ENCODE peak calls at places on chromosomes 4 and X, in ten cellular contexts. V, P, I, X, C, M, A, T, Z and U are unnamed samples.

GRCh38 chrX:20267924-20268701 is 1.4 kb upstream of the RPS6KA3 start:
- DNase-seq in V (peak), P (peak), I (no peak), X (peak), C (peak), M (no peak), A (peak), T (peak), Z (peak), U (peak)

GRCh38 chr4:89158884-89159503 is 47.7 kb downstream of the TIGD2 start:
- DNase-seq in V (no peak), P (peak), I (peak), X (no peak), C (peak), M (peak), A (peak), T (no peak), Z (no peak), U (no peak)

GRCh38 chrX:132272826-132273225 is 53.6 kb upstream of the RAP2C start:
- DNase-seq in V (no peak), P (no peak), I (no peak), X (no peak), C (no peak), M (no peak), A (no peak), T (no peak), Z (no peak), U (no peak)

GRCh38 chrX:40539214-40540142 is 41.3 kb upstream of the ATP6AP2 start:
- DNase-seq in V (peak), P (peak), I (peak), X (peak), C (peak), M (no peak), A (peak), T (peak), Z (no peak), U (peak)

GRCh38 chr4:139419388-139419914 is 34.5 kb upstream of the RAB33B start:
- DNase-seq in V (no peak), P (peak), I (peak), X (no peak), C (peak), M (peak), A (peak), T (peak), Z (no peak), U (no peak)

GRCh38 chr4:7202391-7202790 is 10.1 kb downstream of the SORCS2 start:
- DNase-seq in V (no peak), P (peak), I (no peak), X (no peak), C (peak), M (no peak), A (no peak), T (no peak), Z (no peak), U (no peak)

GRCh38 chr4:86011117-86011516 is 348.7 kb downstream of the MAPK10 start:
- DNase-seq in V (no peak), P (peak), I (peak), X (no peak), C (peak), M (no peak), A (peak), T (peak), Z (no peak), U (no peak)

GRCh38 chr4:173399016-173399415 is at the start of gene SCRG1:
- DNase-seq in V (no peak), P (peak), I (no peak), X (peak), C (no peak), M (no peak), A (peak), T (no peak), Z (no peak), U (peak)

GRCh38 chr4:160026720-160027119 is 923.8 kb downstream of the RAPGEF2 start:
- DNase-seq in V (no peak), P (peak), I (peak), X (no peak), C (peak), M (no peak), A (no peak), T (no peak), Z (no peak), U (no peak)

GRCh38 chr4:122930877-122931276 is 8.5 kb upstream of the NUDT6 start:
- DNase-seq in V (no peak), P (peak), I (no peak), X (no peak), C (peak), M (no peak), A (no peak), T (no peak), Z (no peak), U (no peak)

GRCh38 chrX:9988762-9989161 is 21.6 kb downstream of the CLDN34 start:
- DNase-seq in V (no peak), P (no peak), I (no peak), X (no peak), C (peak), M (no peak), A (no peak), T (no peak), Z (no peak), U (no peak)

GRCh38 chr4:152257601-152258066 is 278.3 kb downstream of the FBXW7 start:
- DNase-seq in V (no peak), P (peak), I (peak), X (no peak), C (peak), M (no peak), A (no peak), T (no peak), Z (no peak), U (no peak)

GRCh38 chrX:132388371-132388770 is 100.5 kb downstream of the MBNL3 start:
- DNase-seq in V (no peak), P (no peak), I (no peak), X (no peak), C (no peak), M (no peak), A (no peak), T (no peak), Z (no peak), U (no peak)

GRCh38 chrX:118727686-118728339 is 407 bp downstream of the IL13RA1 start:
- DNase-seq in V (peak), P (peak), I (no peak), X (peak), C (peak), M (no peak), A (no peak), T (peak), Z (no peak), U (peak)

GRCh38 chrX:19156223-19156622 is 34.0 kb upstream of the ADGRG2 start:
- DNase-seq in V (no peak), P (no peak), I (no peak), X (no peak), C (no peak), M (no peak), A (no peak), T (no peak), Z (no peak), U (no peak)

GRCh38 chr4:182019148-182019652 is 224.0 kb upstream of the TENM3 start:
- DNase-seq in V (no peak), P (no peak), I (no peak), X (no peak), C (no peak), M (no peak), A (no peak), T (no peak), Z (no peak), U (no peak)

GRCh38 chr4:158444621-158445020 is 77.1 kb upstream of the RXFP1 start:
- DNase-seq in V (no peak), P (no peak), I (no peak), X (no peak), C (no peak), M (no peak), A (no peak), T (no peak), Z (no peak), U (no peak)

GRCh38 chr4:3388461-3389185 is 53.1 kb upstream of the HGFAC start:
- DNase-seq in V (peak), P (peak), I (peak), X (no peak), C (peak), M (peak), A (no peak), T (no peak), Z (peak), U (peak)

GRCh38 chr4:139910106-139910505 is 243.9 kb downstream of the MAML3 start:
- DNase-seq in V (no peak), P (no peak), I (no peak), X (no peak), C (no peak), M (no peak), A (no peak), T (no peak), Z (no peak), U (no peak)

GRCh38 chr4:166259081-166259480 is 386.0 kb downstream of the TLL1 start:
- DNase-seq in V (no peak), P (no peak), I (no peak), X (no peak), C (no peak), M (no peak), A (no peak), T (no peak), Z (no peak), U (no peak)

GRCh38 chr4:138414202-138414601 is 172.1 kb upstream of the SLC7A11 start:
- DNase-seq in V (no peak), P (no peak), I (no peak), X (no peak), C (no peak), M (no peak), A (no peak), T (no peak), Z (no peak), U (no peak)

GRCh38 chr4:184960505-184960971 is 57.8 kb upstream of the HELT start:
- DNase-seq in V (no peak), P (peak), I (no peak), X (no peak), C (peak), M (no peak), A (no peak), T (no peak), Z (no peak), U (no peak)

GRCh38 chrX:53312946-53313745 is 31.8 kb upstream of the IQSEC2 start:
- DNase-seq in V (peak), P (peak), I (peak), X (peak), C (peak), M (no peak), A (peak), T (peak), Z (peak), U (peak)

GRCh38 chr4:139645458-139645857 is 20.2 kb upstream of the MGST2 start:
- DNase-seq in V (no peak), P (no peak), I (no peak), X (no peak), C (no peak), M (no peak), A (no peak), T (no peak), Z (no peak), U (no peak)

GRCh38 chr4:113404846-113405245 is 355.4 kb downstream of the ANK2 start:
- DNase-seq in V (no peak), P (peak), I (no peak), X (no peak), C (peak), M (no peak), A (no peak), T (no peak), Z (no peak), U (no peak)

GRCh38 chr4:161714022-161714751 is 449.6 kb downstream of the FSTL5 start:
- DNase-seq in V (no peak), P (no peak), I (peak), X (no peak), C (peak), M (peak), A (no peak), T (no peak), Z (no peak), U (no peak)

GRCh38 chr4:185004562-185005208 is 13.6 kb upstream of the HELT start:
- DNase-seq in V (peak), P (no peak), I (no peak), X (peak), C (no peak), M (no peak), A (peak), T (peak), Z (peak), U (no peak)

GRCh38 chrX:73289039-73289438 is 74.4 kb upstream of the NAP1L2 start:
- DNase-seq in V (no peak), P (no peak), I (no peak), X (no peak), C (no peak), M (no peak), A (no peak), T (no peak), Z (no peak), U (no peak)

GRCh38 chr4:153234923-153235322 is 30.7 kb downstream of the TRIM2 start:
- DNase-seq in V (no peak), P (peak), I (no peak), X (no peak), C (peak), M (peak), A (no peak), T (no peak), Z (no peak), U (no peak)

GRCh38 chrX:149638860-149639259 is 7.3 kb upstream of the TMEM185A start:
- DNase-seq in V (no peak), P (no peak), I (no peak), X (no peak), C (no peak), M (no peak), A (no peak), T (no peak), Z (no peak), U (no peak)

GRCh38 chrX:9465380-9466114 is 689 bp downstream of the TBL1X start:
- DNase-seq in V (peak), P (no peak), I (no peak), X (peak), C (no peak), M (no peak), A (no peak), T (peak), Z (no peak), U (peak)

GRCh38 chr4:109472343-109472761 is 38.7 kb downstream of the SEC24B start:
- DNase-seq in V (no peak), P (peak), I (peak), X (no peak), C (peak), M (peak), A (no peak), T (no peak), Z (no peak), U (no peak)

GRCh38 chrX:13398073-13398823 is 78.4 kb upstream of the ATXN3L start:
- DNase-seq in V (no peak), P (peak), I (peak), X (no peak), C (peak), M (peak), A (peak), T (peak), Z (no peak), U (no peak)

GRCh38 chr4:4673070-4673469 is 131.2 kb upstream of the STX18 start:
- DNase-seq in V (peak), P (peak), I (no peak), X (peak), C (peak), M (no peak), A (no peak), T (no peak), Z (peak), U (peak)

GRCh38 chr4:169024762-169025161 is 14.7 kb upstream of the CBR4 start:
- DNase-seq in V (no peak), P (peak), I (peak), X (no peak), C (peak), M (no peak), A (peak), T (no peak), Z (no peak), U (no peak)

GRCh38 chrX:44872319-44872816 is 620 bp upstream of the KDM6A start:
- DNase-seq in V (no peak), P (peak), I (no peak), X (peak), C (peak), M (no peak), A (peak), T (peak), Z (peak), U (no peak)

GRCh38 chr4:157043131-157043530 is 32.8 kb upstream of the GLRB start:
- DNase-seq in V (peak), P (peak), I (peak), X (no peak), C (peak), M (peak), A (no peak), T (no peak), Z (no peak), U (no peak)

GRCh38 chr4:3765271-3766206 is 646 bp upstream of the ADRA2C start:
- DNase-seq in V (peak), P (peak), I (peak), X (peak), C (peak), M (no peak), A (no peak), T (peak), Z (no peak), U (peak)

GRCh38 chr4:145954924-145955339 is 16.3 kb upstream of the ZNF827 start:
- DNase-seq in V (no peak), P (peak), I (peak), X (no peak), C (peak), M (peak), A (no peak), T (no peak), Z (no peak), U (no peak)

GRCh38 chrX:142251665-142252064 is 46.6 kb upstream of the MAGEC2 start:
- DNase-seq in V (no peak), P (no peak), I (no peak), X (no peak), C (no peak), M (no peak), A (no peak), T (no peak), Z (no peak), U (no peak)

DNA sequence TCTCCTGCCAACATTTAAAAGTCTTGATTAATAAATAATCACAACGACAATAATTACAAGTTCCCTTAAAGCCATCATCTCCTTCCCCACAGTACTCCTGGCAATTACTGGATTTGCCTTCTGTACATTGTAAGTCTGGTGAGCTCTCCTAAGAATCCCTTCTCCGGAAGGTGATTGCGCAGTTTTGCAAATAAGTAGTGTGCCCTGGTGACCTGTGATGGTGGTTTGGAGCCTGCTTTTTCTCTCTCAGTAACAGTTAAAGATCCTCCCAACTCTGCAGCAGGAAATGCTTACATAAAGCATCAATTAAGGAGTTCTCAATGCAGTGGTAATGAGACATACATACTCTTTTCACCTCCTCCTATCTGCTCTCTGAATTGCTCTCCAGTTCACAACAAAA is 159.7 kb downstream of the SH2D1A start:
- DNase-seq in V (no peak), P (peak), I (no peak), X (no peak), C (no peak), M (no peak), A (no peak), T (no peak), Z (no peak), U (no peak)
- TF ChIP-seq CTCF in V (no peak), P (no peak), I (no peak), X (no peak), C (no peak), M (no peak), A (no peak), T (no peak), Z (no peak), U (no peak)

DNA sequence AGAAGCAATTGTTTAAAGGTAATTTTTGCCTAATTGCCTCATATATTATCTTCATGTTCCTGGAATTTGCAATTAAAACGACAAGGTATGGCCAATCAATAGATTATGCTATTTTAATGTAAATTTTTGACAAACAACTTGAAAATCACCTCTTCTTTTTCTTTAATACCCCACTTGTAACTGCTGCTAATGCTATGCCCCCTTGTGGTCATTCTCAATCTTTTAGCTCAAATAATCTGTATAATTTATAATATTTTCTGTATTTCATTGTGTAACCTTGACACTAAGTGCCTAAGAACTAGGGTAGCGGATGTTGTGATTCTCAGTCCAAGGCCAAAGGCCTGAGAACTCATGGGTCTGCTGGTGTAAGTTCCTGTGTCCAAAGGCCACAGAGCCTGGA is 831.7 kb upstream of the POU3F4 start:
- DNase-seq in V (no peak), P (no peak), I (no peak), X (no peak), C (no peak), M (no peak), A (no peak), T (no peak), Z (no peak), U (no peak)
- TF ChIP-seq CTCF in V (no peak), P (no peak), I (no peak), X (peak), C (no peak), M (no peak), A (no peak), T (no peak), Z (no peak), U (peak)

DNA sequence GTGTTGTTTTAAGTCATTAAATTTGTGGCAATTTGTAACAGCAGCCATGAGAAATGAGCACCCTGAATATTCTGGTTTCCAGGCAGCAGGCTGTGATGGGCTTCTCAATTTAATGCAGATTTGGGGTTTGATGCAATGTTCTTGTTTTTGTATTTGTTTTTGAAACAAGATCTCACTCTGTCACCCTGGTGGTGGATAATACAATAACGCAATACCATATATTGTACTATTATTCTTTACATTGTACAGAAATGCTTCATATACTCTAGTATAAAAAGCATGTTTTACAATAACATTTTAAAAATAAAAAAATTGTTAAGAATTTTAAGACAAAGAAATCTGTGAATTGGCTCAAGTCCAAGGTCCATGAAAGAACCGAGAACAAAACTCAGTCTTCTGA is 129.1 kb downstream of the USP46 start:
- DNase-seq in V (no peak), P (no peak), I (no peak), X (no peak), C (no peak), M (no peak), A (no peak), T (no peak), Z (no peak), U (no peak)
- TF ChIP-seq CTCF in V (no peak), P (no peak), I (peak), X (peak), C (no peak), M (no peak), A (no peak), T (no peak), Z (no peak), U (no peak)

DNA sequence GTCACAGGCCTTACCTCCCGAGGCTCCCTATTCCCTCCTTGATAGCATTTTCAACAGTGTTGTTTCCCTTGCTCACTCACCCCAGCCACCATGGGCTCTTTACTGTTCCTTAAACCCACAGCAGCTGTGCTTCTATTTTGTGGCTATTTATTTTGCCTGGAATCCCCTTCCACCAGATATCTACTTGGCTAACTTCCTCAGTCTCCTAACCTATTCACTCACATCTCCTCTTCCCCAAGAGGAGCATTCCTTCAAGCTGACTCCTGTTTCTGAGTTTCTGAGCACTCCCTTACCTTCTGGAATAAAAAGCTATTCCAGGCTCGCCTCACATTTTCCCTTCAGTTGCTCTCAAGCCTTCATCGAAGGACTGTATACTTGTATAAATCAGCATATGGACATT is 50.5 kb downstream of the CXCL1 start:
- DNase-seq in V (no peak), P (no peak), I (no peak), X (no peak), C (no peak), M (no peak), A (no peak), T (no peak), Z (no peak), U (no peak)
- TF ChIP-seq CTCF in V (no peak), P (no peak), I (no peak), X (no peak), C (no peak), M (no peak), A (no peak), T (no peak), Z (no peak), U (no peak)